ENCODE peak calls at places on chromosome 16, in six cellular contexts. J is Peyer's patch, F is neuronal stem cell, X is mammary epithelial cell, Q is fibroblast of lung, V is mucosa of descending colon. Y is an unnamed sample.

GRCh38 chr16:5024632-5025031 is 9.1 kb downstream of the NAGPA start:
- DNase-seq in Q (peak; percentile 16), X (peak; percentile 45), F (no peak), J (no peak), V (peak; percentile 68), Y (peak; percentile 31)

GRCh38 chr16:76535-77272 is 1.3 kb upstream of the MPG start:
- DNase-seq in X (peak; percentile 25), V (peak; percentile 70), Q (peak; percentile 92), J (peak; percentile 79), F (no peak), Y (peak; percentile 90)

GRCh38 chr16:55411231-55411630 is 67.8 kb upstream of the MMP2 start:
- DNase-seq in Q (no peak), V (no peak), F (no peak), X (peak; percentile 67), J (no peak), Y (peak; percentile 20)

GRCh38 chr16:19907161-19907992 is 22.7 kb upstream of the GPRC5B start:
- DNase-seq in V (peak; percentile 68), J (peak; percentile 70), X (peak; percentile 52), F (peak; percentile 76), Q (peak; percentile 68), Y (peak; percentile 74)

GRCh38 chr16:70572926-70573270 is 49.3 kb downstream of the SF3B3 start:
- DNase-seq in X (no peak), Q (no peak), F (no peak), J (no peak), V (no peak), Y (no peak)

GRCh38 chr16:50696575-50697420 is 3.4 kb downstream of the NOD2 start:
- DNase-seq in Q (peak; percentile 31), J (peak; percentile 79), F (no peak), X (peak; percentile 98), V (peak; percentile 96), Y (peak; percentile 75)

GRCh38 chr16:12951392-12951791 is 50.0 kb downstream of the SHISA9 start:
- DNase-seq in Q (no peak), X (no peak), V (no peak), J (no peak), F (no peak), Y (no peak)

GRCh38 chr16:79845734-79846135 is 245.2 kb upstream of the MAF start:
- DNase-seq in J (no peak), F (no peak), V (no peak), Q (no peak), X (no peak), Y (no peak)

GRCh38 chr16:48113471-48113870 is 42.3 kb downstream of the ABCC12 start:
- DNase-seq in V (peak; percentile 2), F (no peak), J (no peak), Q (no peak), X (no peak), Y (no peak)

GRCh38 chr16:4319454-4319853 is 3.6 kb downstream of the GLIS2 start:
- DNase-seq in Q (no peak), F (no peak), X (peak; percentile 40), J (no peak), V (peak; percentile 61), Y (peak; percentile 56)

GRCh38 chr16:79658301-79659001 is 57.9 kb upstream of the MAF start:
- DNase-seq in X (peak; percentile 97), V (peak; percentile 8), F (no peak), J (no peak), Q (peak; percentile 91), Y (peak; percentile 47)

GRCh38 chr16:30113031-30113710 is at the start of gene GDPD3:
- DNase-seq in V (peak; percentile 84), Q (peak; percentile 9), F (no peak), X (peak; percentile 29), J (peak; percentile 87), Y (peak; percentile 44)

GRCh38 chr16:12157510-12158093 is 181.1 kb downstream of the SNX29 start:
- DNase-seq in J (no peak), X (no peak), V (no peak), Q (no peak), F (no peak), Y (peak; percentile 66)

GRCh38 chr16:81620029-81620428 is 159.1 kb upstream of the PLCG2 start:
- DNase-seq in F (no peak), X (no peak), J (no peak), Q (no peak), V (no peak), Y (no peak)

GRCh38 chr16:70738083-70738977 is 52.5 kb upstream of the MTSS2 start:
- DNase-seq in X (peak; percentile 32), F (no peak), J (no peak), Q (peak; percentile 96), V (no peak), Y (peak; percentile 88)

GRCh38 chr16:52553322-52553721 is 6.4 kb upstream of the TOX3 start:
- DNase-seq in F (no peak), J (no peak), X (no peak), Q (no peak), V (no peak), Y (no peak)

GRCh38 chr16:78252757-78253156 is 153.3 kb downstream of the WWOX start:
- DNase-seq in Q (no peak), F (no peak), V (no peak), X (no peak), J (no peak), Y (no peak)

GRCh38 chr16:14128097-14128496 is 57.0 kb downstream of the MRTFB start:
- DNase-seq in X (no peak), F (no peak), Q (no peak), V (no peak), J (no peak), Y (no peak)

GRCh38 chr16:64977211-64977920 is 144.5 kb downstream of the CDH11 start:
- DNase-seq in X (no peak), Q (no peak), J (no peak), F (no peak), V (no peak), Y (peak; percentile 87)

GRCh38 chr16:68997564-68997963 is 107.9 kb upstream of the HAS3 start:
- DNase-seq in J (no peak), X (no peak), Q (no peak), V (no peak), F (no peak), Y (no peak)

DNA sequence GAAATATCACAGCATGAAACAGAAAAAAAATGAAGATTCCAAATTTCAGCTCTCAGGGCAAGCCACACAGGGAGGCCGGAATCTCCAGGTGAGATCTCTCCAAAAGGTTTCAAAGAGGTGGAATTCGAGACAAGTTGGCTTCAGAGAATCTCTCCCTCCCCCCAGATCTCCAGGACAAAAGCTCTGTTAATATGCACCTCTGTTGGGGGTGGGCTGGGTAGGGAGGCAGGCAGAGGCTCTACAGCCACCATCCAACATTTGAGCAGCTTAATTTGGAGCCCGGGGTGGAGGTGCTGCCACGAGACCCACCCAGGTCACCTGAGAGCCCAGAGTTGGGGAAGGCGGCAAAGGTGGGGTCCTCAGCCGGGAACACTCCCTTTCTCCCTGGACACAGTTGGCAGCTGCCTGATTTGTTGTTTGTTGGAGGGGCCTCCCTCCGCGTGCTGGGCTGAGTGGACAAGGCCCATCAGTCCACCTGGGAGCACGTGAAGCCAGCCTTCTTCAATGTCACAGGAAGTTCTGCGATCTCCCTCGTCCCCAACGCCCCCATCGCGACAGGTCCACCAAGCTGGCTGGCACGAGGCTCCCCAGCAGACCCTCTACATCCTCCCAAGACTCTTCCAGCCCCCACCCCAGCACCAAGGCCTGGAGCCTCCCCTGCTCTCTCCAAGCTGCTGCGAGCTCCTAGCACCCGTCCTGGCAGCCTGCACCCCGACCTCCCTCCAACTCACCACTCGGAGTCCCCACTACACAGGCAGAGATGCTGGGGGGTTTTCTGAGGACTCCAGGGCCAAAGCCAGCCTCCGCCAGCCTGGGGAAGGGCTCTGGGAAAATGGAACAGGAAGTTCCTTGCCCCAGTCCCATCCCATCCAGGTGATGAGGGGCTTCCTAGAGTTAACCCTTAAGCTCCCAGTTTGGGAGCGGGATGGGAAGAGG is at the start of gene ZSCAN10:
- DNase-seq in X (no peak), F (no peak), J (no peak), V (no peak), Q (no peak), Y (no peak)
- H3K4me1 ChIP-seq in X (peaks cover 4% of the 10 kb centered on the region), F (peaks cover 27% of the 10 kb centered on the region), J (no peaks in the 10 kb centered on the region), V (peaks cover 17% of the 10 kb centered on the region), Q (peaks cover 3% of the 10 kb centered on the region), Y (no peaks in the 10 kb centered on the region)

DNA sequence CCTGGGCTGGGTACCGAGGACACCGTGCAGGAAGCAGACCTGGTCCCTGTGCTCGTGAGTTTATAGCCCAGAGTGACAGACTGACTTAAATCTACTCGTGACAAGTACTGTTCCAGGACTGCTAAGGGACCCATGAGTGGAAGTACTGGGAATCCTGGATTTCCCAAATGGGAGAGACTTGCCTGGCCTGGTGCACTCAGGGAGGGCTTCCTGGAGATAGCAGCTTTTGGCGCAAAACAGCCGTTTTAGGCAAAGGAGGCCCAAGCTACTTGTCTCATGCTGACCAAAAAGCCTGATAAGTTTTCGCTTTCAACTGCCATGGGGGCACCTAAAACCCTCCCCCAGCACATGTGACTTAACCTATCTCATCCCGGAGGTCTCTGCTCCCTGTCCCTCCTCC is 51.4 kb downstream of the ATP2C2 start:
- DNase-seq in X (no peak), J (no peak), F (no peak), V (no peak), Q (no peak), Y (no peak)
- H3K4me1 ChIP-seq in X (no peaks in the 10 kb centered on the region), J (no peaks in the 10 kb centered on the region), F (peaks cover 12% of the 10 kb centered on the region), V (no peaks in the 10 kb centered on the region), Q (no peaks in the 10 kb centered on the region), Y (no peaks in the 10 kb centered on the region)

DNA sequence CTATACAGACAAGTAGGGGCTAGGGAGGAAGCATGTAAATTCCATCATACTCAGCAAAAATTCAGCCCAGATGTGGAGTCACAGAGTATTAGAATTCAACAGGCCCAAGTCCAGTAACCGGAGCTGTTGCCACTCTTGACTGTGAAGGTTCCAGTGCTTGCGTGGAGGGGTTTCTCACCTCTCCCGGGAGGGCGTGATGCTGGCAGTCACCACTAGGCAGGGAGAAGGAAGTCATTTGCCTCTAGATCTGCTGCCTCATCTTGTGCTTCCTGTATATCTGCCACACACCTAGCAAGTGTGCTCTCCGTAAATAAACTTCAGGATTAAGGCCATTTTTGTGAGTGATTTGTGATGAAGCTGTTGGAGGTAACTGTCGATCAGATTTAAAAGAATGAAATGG is 1.0 kb upstream of the CKLF start:
- DNase-seq in F (no peak), J (no peak), X (no peak), Q (no peak), V (peak; percentile 45), Y (peak; percentile 70)
- H3K4me1 ChIP-seq in F (peaks cover 8% of the 10 kb centered on the region), J (peaks cover 11% of the 10 kb centered on the region), X (peaks cover 34% of the 10 kb centered on the region), Q (peaks cover 11% of the 10 kb centered on the region), V (peaks cover 33% of the 10 kb centered on the region), Y (peaks cover 30% of the 10 kb centered on the region)

GRCh38 chr16:75263963-75264445 is 12.6 kb upstream of the BCAR1 start:
- DNase-seq in V (no peak), X (no peak), F (no peak), J (peak; percentile 61), Q (no peak), Y (peak; percentile 75)

GRCh38 chr16:75262104-75262799 is 10.8 kb upstream of the BCAR1 start:
- DNase-seq in J (peak; percentile 89), Q (no peak), F (no peak), V (peak; percentile 77), X (no peak), Y (no peak)

GRCh38 chr16:75264531-75264998 is 13.1 kb upstream of the BCAR1 start:
- DNase-seq in J (no peak), V (no peak), X (no peak), Q (peak; percentile 52), F (no peak), Y (peak; percentile 69)

GRCh38 chr16:75262800-75263127 is 11.3 kb upstream of the BCAR1 start:
- DNase-seq in V (no peak), F (no peak), J (no peak), Q (no peak), X (no peak), Y (no peak)

GRCh38 chr16:75263291-75263962 is 12.0 kb upstream of the BCAR1 start:
- DNase-seq in V (no peak), X (no peak), J (no peak), Q (no peak), F (no peak), Y (peak; percentile 70)
- H3K4me1 ChIP-seq in V (peaks cover 54% of the 10 kb centered on the region), X (peaks cover 58% of the 10 kb centered on the region), J (peaks cover 12% of the 10 kb centered on the region), Q (peaks cover 44% of the 10 kb centered on the region), F (peaks cover 41% of the 10 kb centered on the region), Y (peaks cover 28% of the 10 kb centered on the region)

GRCh38 chr16:67914758-67915622 is 16.7 kb downstream of the CTRL start:
- DNase-seq in J (no peak), V (no peak), F (no peak), X (no peak), Q (no peak), Y (no peak)
- H3K4me1 ChIP-seq in J (no peaks in the 10 kb centered on the region), V (no peaks in the 10 kb centered on the region), F (peaks cover 3% of the 10 kb centered on the region), X (peaks cover 30% of the 10 kb centered on the region), Q (peaks cover 16% of the 10 kb centered on the region), Y (peaks cover 15% of the 10 kb centered on the region)